ENCODE peak calls at places on chromosome 18, in eight cellular contexts. W is AG09309, F is heart left ventricle, G is cardiac muscle cell, A is tibial nerve, Q is esophagus muscularis mucosa, V is bronchial epithelial cell, E is endothelial cell of umbilical vein. O is an unnamed sample.

GRCh38 chr18:28793911-28794310 is 617.0 kb upstream of the CDH2 start:
- DNase-seq in W (no peak), A (no peak), Q (no peak), G (no peak), F (no peak), V (peak), E (peak), O (no peak)

GRCh38 chr18:49631146-49631866 is 69.4 kb downstream of the LIPG start:
- DNase-seq in A (no peak), G (no peak), V (no peak), E (no peak), W (no peak), Q (no peak), F (no peak), O (no peak)

GRCh38 chr18:23845988-23846630 is 156.9 kb downstream of the LAMA3 start:
- DNase-seq in W (no peak), G (no peak), E (no peak), A (no peak), V (no peak), Q (no peak), F (no peak), O (no peak)

GRCh38 chr18:57433492-57434176 is 1.5 kb upstream of the ONECUT2 start:
- DNase-seq in V (peak), Q (no peak), A (no peak), E (no peak), F (no peak), G (no peak), W (no peak), O (no peak)

GRCh38 chr18:38933322-38933721 is 1367.7 kb upstream of the CELF4 start:
- DNase-seq in F (no peak), G (no peak), E (no peak), W (no peak), Q (no peak), V (peak), A (no peak), O (no peak)

GRCh38 chr18:28584726-28585125 is 407.8 kb upstream of the CDH2 start:
- DNase-seq in G (peak), V (peak), W (peak), A (no peak), E (no peak), F (no peak), Q (no peak), O (peak)

GRCh38 chr18:70390366-70391090 is 101.7 kb downstream of the SOCS6 start:
- DNase-seq in F (no peak), G (no peak), A (no peak), V (no peak), W (no peak), Q (no peak), E (no peak), O (no peak)

GRCh38 chr18:28123401-28124030 is 53.4 kb downstream of the CDH2 start:
- DNase-seq in V (no peak), E (no peak), A (no peak), W (no peak), Q (no peak), G (peak), F (no peak), O (no peak)

GRCh38 chr18:50559750-50560680 is at the start of gene MAPK4:
- DNase-seq in W (no peak), V (peak), E (no peak), A (no peak), Q (no peak), G (peak), F (peak), O (peak)

GRCh38 chr18:33372442-33372841 is 68.1 kb downstream of the CCDC178 start:
- DNase-seq in E (no peak), V (no peak), W (no peak), Q (no peak), G (no peak), A (no peak), F (no peak), O (peak)

GRCh38 chr18:23237524-23238151 is 102.4 kb downstream of the CABLES1 start:
- DNase-seq in W (no peak), V (peak), A (no peak), F (peak), Q (no peak), G (peak), E (peak), O (peak)

GRCh38 chr18:31679806-31680793 is 4.3 kb downstream of the B4GALT6 start:
- DNase-seq in W (no peak), E (peak), Q (no peak), F (no peak), G (peak), A (no peak), V (peak), O (peak)

GRCh38 chr18:31678425-31678824 is 6.0 kb downstream of the B4GALT6 start:
- DNase-seq in W (no peak), Q (no peak), F (no peak), A (no peak), E (no peak), G (no peak), V (no peak), O (no peak)

GRCh38 chr18:31683106-31683505 is 1.3 kb downstream of the B4GALT6 start:
- DNase-seq in V (no peak), F (no peak), E (no peak), Q (no peak), W (no peak), G (no peak), A (no peak), O (no peak)

GRCh38 chr18:31679133-31679731 is 5.1 kb downstream of the B4GALT6 start:
- DNase-seq in W (no peak), V (peak), Q (no peak), E (peak), F (no peak), A (no peak), G (peak), O (peak)

DNA sequence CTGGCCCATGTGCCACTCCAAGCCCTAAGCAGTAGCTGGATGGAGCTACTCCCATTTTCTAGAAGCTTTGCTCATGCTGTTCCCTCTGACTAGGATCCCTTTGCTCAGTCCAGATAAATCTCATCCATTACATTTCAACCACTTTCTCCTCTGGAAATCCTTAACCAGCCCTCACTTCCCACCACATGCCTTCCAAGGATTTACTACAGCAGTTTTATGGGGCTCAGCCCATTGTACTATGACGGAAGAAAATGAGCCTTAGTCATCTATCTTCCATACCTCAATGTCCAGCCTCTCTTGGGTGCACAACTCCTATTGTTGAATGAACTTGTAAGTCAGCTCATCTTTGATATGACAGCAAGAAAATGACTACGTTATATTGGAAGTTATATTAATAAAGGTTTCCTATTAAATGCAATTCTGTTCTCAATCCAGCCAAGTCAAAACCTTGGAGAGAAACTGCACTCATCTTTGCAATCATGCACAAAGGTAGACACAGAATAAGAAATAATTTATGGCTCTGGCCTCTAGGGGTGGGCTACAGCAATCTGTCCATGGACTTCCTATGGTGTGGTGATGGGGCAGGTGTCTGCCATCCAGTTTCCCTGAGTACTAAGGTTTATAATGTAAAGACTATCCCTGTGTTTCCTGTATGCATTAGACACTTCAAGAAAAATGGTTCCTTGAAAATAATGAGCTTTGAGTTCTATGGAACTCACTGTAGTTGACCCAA is 3.4 kb downstream of the B4GALT6 start:
- DNase-seq in Q (no peak), E (peak), F (no peak), W (no peak), A (no peak), V (peak), G (no peak), O (peak)
- TF ChIP-seq CTCF in Q (no peak), E (no peak), F (no peak), W (no peak), A (no peak), V (peak), G (peak), O (peak)

GRCh38 chr18:3873698-3874495 is 423.9 kb downstream of the TGIF1 start:
- DNase-seq in F (no peak), Q (no peak), W (no peak), A (no peak), G (no peak), E (no peak), V (no peak), O (no peak)
- H3K4me3 ChIP-seq in F (no peak), Q (no peak), W (no peak), A (no peak), G (no peak), E (no peak), V (no peak), O (no peak)

GRCh38 chr18:10015941-10016819 is 102.4 kb downstream of the VAPA start:
- DNase-seq in G (peak), Q (no peak), F (peak), W (peak), E (peak), A (peak), V (peak), O (peak)
- TF ChIP-seq CTCF in G (peak), Q (peak), F (peak), W (peak), E (no peak), A (peak), V (peak), O (peak)

DNA sequence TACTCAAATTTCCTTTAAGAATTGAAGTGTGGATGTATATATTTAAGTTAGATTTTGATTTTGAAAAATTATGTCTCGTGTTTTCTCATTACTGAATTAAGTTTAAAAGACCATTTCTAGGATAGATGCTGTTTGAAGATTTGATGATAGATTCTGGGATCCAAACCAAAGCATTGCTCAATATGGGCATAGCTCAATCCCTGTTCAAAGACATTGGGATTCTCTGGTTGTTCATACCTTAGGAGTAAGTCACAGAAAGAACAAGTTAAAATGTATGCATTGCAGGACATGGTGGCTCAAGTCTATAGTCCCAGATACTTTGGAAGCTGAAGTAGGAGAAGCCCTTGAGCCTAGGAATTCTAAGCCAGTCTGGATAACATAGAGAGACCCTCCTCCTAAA is 622.3 kb downstream of the ADCYAP1 start:
- DNase-seq in E (no peak), W (no peak), Q (no peak), G (peak), F (no peak), V (peak), A (no peak), O (peak)
- H3K4me3 ChIP-seq in E (no peak), W (no peak), Q (no peak), G (no peak), F (no peak), V (no peak), A (no peak), O (no peak)

DNA sequence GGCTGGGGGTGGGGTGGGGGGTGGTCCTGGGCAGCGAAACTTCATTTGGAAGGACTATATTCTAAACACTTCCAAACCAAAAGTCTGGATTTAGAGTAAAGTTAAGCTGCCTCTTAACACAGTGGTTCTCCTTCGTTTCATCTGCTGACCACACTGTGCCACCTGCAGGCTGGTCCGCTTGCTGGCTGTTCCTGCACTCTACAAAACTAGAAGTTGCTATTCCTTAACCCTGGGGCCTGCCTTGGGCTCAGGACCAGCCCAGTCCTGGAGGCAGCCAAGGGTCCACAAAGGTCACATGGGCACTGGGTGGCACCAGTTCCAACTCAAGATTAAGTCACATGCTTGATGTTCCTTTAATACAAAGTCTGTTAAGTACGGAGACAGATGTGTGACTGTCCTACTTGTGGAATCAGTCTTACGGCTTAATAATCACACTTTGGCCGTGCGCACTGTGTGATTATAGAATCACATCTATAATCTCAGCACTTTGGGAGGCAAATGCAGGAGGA is 195.4 kb downstream of the FAM210A start:
- DNase-seq in E (peak), W (peak), G (peak), Q (no peak), V (peak), F (peak), A (peak), O (peak)
- TF ChIP-seq CTCF in E (peak), W (peak), G (peak), Q (peak), V (peak), F (peak), A (peak), O (peak)

O was measured in fibroblast of villous mesenchyme.